ENCODE peak calls at places on chromosomes 13 and 19, in nine cellular contexts. B is endodermal cell, F is AG10803, G is tibial nerve, Q is neural progenitor cell, M is brain microvascular endothelial cell, S is fibroblast of mammary gland, Y is cardiac fibroblast, L is vagina. H is an unnamed sample.

GRCh38 chr19:16199275-16199932 is 1.7 kb downstream of the AP1M1 start:
- DNase-seq in Y (no peak), B (no peak), G (no peak), S (no peak), Q (no peak), L (no peak), M (no peak), F (no peak), H (no peak)

GRCh38 chr13:36298535-36299068 is 988 bp upstream of the CCDC169 start:
- DNase-seq in B (peak), Q (peak), G (no peak), S (no peak), M (no peak), Y (no peak), F (no peak), L (no peak), H (no peak)

GRCh38 chr19:33460221-33460908 is 61.2 kb downstream of the PEPD start:
- DNase-seq in Y (no peak), S (no peak), G (no peak), F (no peak), Q (no peak), M (no peak), B (peak), L (no peak), H (peak)

GRCh38 chr13:21238267-21238666 is 61.8 kb downstream of the MRPL57 start:
- DNase-seq in M (no peak), G (no peak), B (no peak), S (no peak), L (no peak), Y (no peak), F (no peak), Q (no peak), H (no peak)

GRCh38 chr19:47650695-47651094 is 41.8 kb downstream of the BICRA start:
- DNase-seq in S (no peak), B (no peak), Q (no peak), F (no peak), G (no peak), M (no peak), Y (no peak), L (no peak), H (peak)

GRCh38 chr19:33434886-33435705 is 61.6 kb downstream of the CEBPG start:
- DNase-seq in L (no peak), M (peak), G (no peak), F (peak), B (no peak), Q (peak), Y (peak), S (peak), H (peak)

GRCh38 chr13:26971990-26972888 is 199.4 kb downstream of the USP12 start:
- DNase-seq in M (no peak), Q (peak), L (no peak), G (no peak), B (peak), Y (no peak), S (peak), F (no peak), H (no peak)

GRCh38 chr19:30103981-30104380 is 161.9 kb downstream of the URI1 start:
- DNase-seq in B (no peak), F (no peak), S (no peak), M (no peak), G (no peak), Q (no peak), L (no peak), Y (no peak), H (no peak)

GRCh38 chr19:13731147-13731964 is 33.0 kb upstream of the MRI1 start:
- DNase-seq in S (peak), L (peak), B (peak), F (peak), G (peak), Y (peak), M (peak), Q (peak), H (peak)

GRCh38 chr13:71831716-71832115 is 35.3 kb downstream of the DACH1 start:
- DNase-seq in G (no peak), B (peak), L (no peak), F (no peak), M (peak), S (no peak), Y (no peak), Q (peak), H (no peak)

DNA sequence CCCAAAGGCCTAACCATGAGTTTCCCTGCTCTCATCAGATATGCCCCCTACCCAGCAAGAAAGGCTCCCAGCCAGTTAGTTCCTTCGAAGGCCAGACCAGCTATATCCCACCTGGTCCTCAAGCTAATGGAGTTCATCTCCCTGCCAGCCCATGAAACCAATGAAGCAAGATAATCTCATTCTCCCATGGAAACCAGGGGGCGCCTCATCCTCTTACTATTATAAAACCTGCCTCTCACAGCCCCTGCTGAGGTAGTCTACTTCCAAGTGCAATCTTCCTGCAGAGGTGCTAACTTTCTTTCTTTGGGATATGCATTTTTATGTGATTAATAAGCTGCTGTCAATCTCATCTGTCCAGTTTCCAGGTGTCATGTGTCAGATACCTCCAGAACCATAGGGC is 34.0 kb upstream of the ZNF573 start:
- DNase-seq in L (no peak), S (no peak), G (no peak), Y (no peak), M (no peak), B (peak), Q (no peak), F (no peak), H (no peak)
- TF ChIP-seq CTCF in L (no peak), S (no peak), G (no peak), Y (no peak), M (no peak), B (peak), Q (no peak), F (no peak), H (no peak)

GRCh38 chr19:39145180-39145953 is 19.8 kb downstream of the PAK4 start:
- DNase-seq in L (no peak), Q (no peak), B (no peak), M (no peak), Y (no peak), G (no peak), S (no peak), F (no peak), H (no peak)
- TF ChIP-seq CTCF in L (no peak), Q (no peak), B (no peak), M (peak), Y (no peak), G (no peak), S (no peak), F (no peak), H (no peak)

DNA sequence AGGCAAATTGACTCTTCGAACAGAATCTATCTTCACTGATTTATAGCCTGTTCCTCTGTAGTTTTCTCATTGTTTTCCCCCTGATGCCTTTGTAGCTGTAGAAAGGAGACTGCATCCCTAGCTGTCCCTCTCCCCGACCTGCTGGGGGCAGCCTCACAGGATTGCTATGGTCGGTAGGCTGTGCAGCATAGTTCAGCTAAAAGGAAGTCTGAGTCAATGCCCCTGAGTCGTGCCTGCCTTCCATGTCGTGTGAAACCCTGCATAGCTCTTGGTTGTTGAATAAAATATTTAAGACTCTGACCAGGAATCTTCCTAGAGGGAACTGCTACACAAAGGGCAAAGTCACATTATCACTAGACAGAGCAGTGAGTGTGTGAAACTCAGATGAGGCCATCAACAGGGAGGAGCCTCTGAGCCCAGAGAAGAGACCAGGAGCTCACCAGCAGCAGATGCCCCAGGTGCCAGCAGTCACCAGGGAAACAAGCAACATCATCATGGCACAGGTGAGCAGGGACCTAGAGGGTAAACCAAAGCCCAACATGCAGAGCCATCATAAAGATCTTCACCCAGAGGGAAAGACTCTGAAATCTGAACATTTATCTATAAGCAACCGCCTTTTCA is 108.4 kb upstream of the NBEA start:
- DNase-seq in L (no peak), S (no peak), G (no peak), Q (peak), Y (no peak), M (peak), B (peak), F (peak), H (no peak)
- TF ChIP-seq CTCF in L (no peak), S (no peak), G (no peak), Q (peak), Y (no peak), M (peak), B (peak), F (peak), H (no peak)

DNA sequence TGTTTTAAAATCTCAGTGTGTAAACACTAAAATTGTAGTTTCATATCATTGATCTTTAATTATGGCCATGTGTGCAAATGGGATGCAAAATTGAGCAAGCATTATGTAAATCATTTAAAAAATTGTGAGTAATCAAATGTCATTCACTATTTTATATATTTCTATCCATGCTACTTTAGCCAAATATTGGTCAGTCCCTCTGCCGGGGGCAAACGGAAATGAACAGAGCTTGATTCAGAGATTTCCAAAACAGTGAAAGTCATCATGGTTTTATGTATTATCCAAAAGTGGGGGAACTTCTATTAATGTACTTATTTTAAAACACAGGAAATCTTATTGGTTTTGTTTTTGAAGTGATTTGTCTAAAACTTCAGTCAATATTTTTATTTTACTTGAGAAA is 219.1 kb downstream of the IRS2 start:
- DNase-seq in L (no peak), M (no peak), S (peak), Y (no peak), Q (no peak), F (peak), G (no peak), B (no peak), H (no peak)
- TF ChIP-seq CTCF in L (no peak), M (peak), S (peak), Y (peak), Q (no peak), F (peak), G (no peak), B (no peak), H (no peak)

GRCh38 chr19:57210381-57210780 is 19.1 kb downstream of the ZNF264 start:
- DNase-seq in F (no peak), B (no peak), S (no peak), Q (no peak), M (no peak), G (no peak), Y (no peak), L (no peak), H (no peak)
- TF ChIP-seq CTCF in F (no peak), B (no peak), S (no peak), Q (no peak), M (no peak), G (no peak), Y (no peak), L (no peak), H (no peak)

GRCh38 chr13:112335135-112335534 is 41.0 kb upstream of the SPACA7 start:
- DNase-seq in B (no peak), L (no peak), S (no peak), F (no peak), M (no peak), Y (no peak), Q (no peak), G (no peak), H (no peak)
- TF ChIP-seq CTCF in B (no peak), L (no peak), S (no peak), F (no peak), M (no peak), Y (no peak), Q (no peak), G (no peak), H (no peak)

GRCh38 chr13:47459512-47459911 is 541.6 kb downstream of the SUCLA2 start:
- DNase-seq in Y (peak), M (no peak), L (no peak), S (peak), G (no peak), F (peak), Q (peak), B (no peak), H (no peak)
- TF ChIP-seq CTCF in Y (peak), M (peak), L (peak), S (peak), G (no peak), F (peak), Q (peak), B (peak), H (no peak)

H was measured in glutamatergic neuron.